ENCODE peak calls at places on chromosomes 16 and 17, in seven cellular contexts. One of them, this sample, is unnamed.

GRCh38 chr17:55458977-55459376 is 37.3 kb upstream of the MMD start:
- DNase-seq in testis: no peak
- DNase-seq in OCI-LY7: no peak
- DNase-seq in mucosa of descending colon: no peak
- DNase-seq in HepG2: no peak
- DNase-seq in CD8-positive, alpha-beta memory T cell: no peak
- DNase-seq in small intestine: no peak
- DNase-seq in this sample: no peak

GRCh38 chr17:48804936-48805411 is 12.1 kb downstream of the TTLL6 start:
- DNase-seq in HepG2: peak; percentile 63
- DNase-seq in small intestine: peak; percentile 76
- DNase-seq in OCI-LY7: peak; percentile 55
- DNase-seq in CD8-positive, alpha-beta memory T cell: peak; percentile 57
- DNase-seq in testis: peak; percentile 75
- DNase-seq in mucosa of descending colon: peak; percentile 83
- DNase-seq in this sample: peak; percentile 74

GRCh38 chr17:31412511-31412910 is 21.0 kb downstream of the RAB11FIP4 start:
- DNase-seq in CD8-positive, alpha-beta memory T cell: no peak
- DNase-seq in testis: no peak
- DNase-seq in OCI-LY7: no peak
- DNase-seq in mucosa of descending colon: no peak
- DNase-seq in HepG2: no peak
- DNase-seq in small intestine: no peak
- DNase-seq in this sample: peak; percentile 34

GRCh38 chr17:39564201-39564828 is 43.4 kb downstream of the NEUROD2 start:
- DNase-seq in mucosa of descending colon: no peak
- DNase-seq in OCI-LY7: no peak
- DNase-seq in HepG2: no peak
- DNase-seq in CD8-positive, alpha-beta memory T cell: no peak
- DNase-seq in small intestine: no peak
- DNase-seq in testis: no peak
- DNase-seq in this sample: no peak

GRCh38 chr16:5490499-5490898 is 392.9 kb upstream of the EEF2KMT start:
- DNase-seq in HepG2: peak; percentile 43
- DNase-seq in testis: peak; percentile 79
- DNase-seq in OCI-LY7: peak; percentile 21
- DNase-seq in mucosa of descending colon: peak; percentile 70
- DNase-seq in small intestine: peak; percentile 11
- DNase-seq in CD8-positive, alpha-beta memory T cell: no peak
- DNase-seq in this sample: no peak

GRCh38 chr17:73187203-73187769 is 5.6 kb upstream of the COG1 start:
- DNase-seq in HepG2: peak; percentile 98
- DNase-seq in OCI-LY7: no peak
- DNase-seq in mucosa of descending colon: peak; percentile 53
- DNase-seq in testis: no peak
- DNase-seq in CD8-positive, alpha-beta memory T cell: no peak
- DNase-seq in small intestine: peak; percentile 62
- DNase-seq in this sample: no peak

GRCh38 chr17:82106697-82107305 is 8.8 kb upstream of the FASN start:
- DNase-seq in mucosa of descending colon: no peak
- DNase-seq in small intestine: no peak
- DNase-seq in CD8-positive, alpha-beta memory T cell: no peak
- DNase-seq in testis: peak; percentile 52
- DNase-seq in OCI-LY7: no peak
- DNase-seq in HepG2: no peak
- DNase-seq in this sample: peak; percentile 61

GRCh38 chr17:7889166-7889584 is 586 bp downstream of the CHD3 start:
- DNase-seq in testis: peak; percentile 97
- DNase-seq in OCI-LY7: no peak
- DNase-seq in small intestine: peak; percentile 94
- DNase-seq in HepG2: peak; percentile 85
- DNase-seq in mucosa of descending colon: peak; percentile 95
- DNase-seq in CD8-positive, alpha-beta memory T cell: no peak
- DNase-seq in this sample: peak; percentile 99

GRCh38 chr16:58205276-58206036 is 7.5 kb upstream of the CSNK2A2 start:
- DNase-seq in CD8-positive, alpha-beta memory T cell: no peak
- DNase-seq in testis: no peak
- DNase-seq in OCI-LY7: no peak
- DNase-seq in HepG2: no peak
- DNase-seq in mucosa of descending colon: no peak
- DNase-seq in small intestine: no peak
- DNase-seq in this sample: no peak

DNA sequence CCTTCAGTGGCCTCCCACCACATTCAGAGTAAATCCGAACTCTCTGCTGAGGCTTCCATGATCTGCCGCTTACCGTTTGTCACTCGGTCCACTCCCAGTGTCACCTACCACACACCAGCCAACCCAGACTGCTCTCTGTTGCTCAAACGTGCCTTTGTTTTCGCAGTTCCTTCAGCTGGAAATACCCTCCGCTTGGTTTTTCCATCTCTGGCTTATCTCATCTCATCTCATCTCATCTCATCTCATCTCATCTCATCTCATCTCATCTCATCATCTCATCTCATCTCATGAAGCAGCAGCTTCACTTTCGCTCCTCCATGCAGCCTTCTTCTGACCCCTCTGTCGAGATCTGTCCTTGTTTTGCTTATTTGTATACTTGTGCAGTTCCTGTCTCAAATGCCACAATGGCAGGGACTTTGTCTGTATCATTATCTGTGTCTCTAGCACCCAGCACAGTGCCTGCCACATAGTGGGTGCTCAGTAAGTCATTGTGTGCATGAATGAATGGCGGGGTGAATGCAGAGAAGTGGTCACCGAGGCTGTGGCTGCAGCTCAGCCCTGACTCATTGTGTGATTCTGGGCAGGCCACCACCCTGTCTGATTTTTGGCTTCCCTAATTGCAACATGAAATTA is 3.8 kb upstream of the SNX20 start:
- DNase-seq in mucosa of descending colon: no peak
- DNase-seq in CD8-positive, alpha-beta memory T cell: no peak
- DNase-seq in small intestine: no peak
- DNase-seq in testis: no peak
- DNase-seq in HepG2: no peak
- DNase-seq in OCI-LY7: no peak
- DNase-seq in this sample: no peak
- H3K4me1 ChIP-seq in mucosa of descending colon: no peaks in the 10 kb centered on the region
- H3K4me1 ChIP-seq in CD8-positive, alpha-beta memory T cell: peaks cover 61% of the 10 kb centered on the region
- H3K4me1 ChIP-seq in small intestine: no peaks in the 10 kb centered on the region
- H3K4me1 ChIP-seq in testis: no peaks in the 10 kb centered on the region
- H3K4me1 ChIP-seq in HepG2: peaks cover 10% of the 10 kb centered on the region
- H3K4me1 ChIP-seq in OCI-LY7: peaks cover 19% of the 10 kb centered on the region
- H3K4me1 ChIP-seq in this sample: no peaks in the 10 kb centered on the region

GRCh38 chr16:85463672-85464071 is 149.4 kb upstream of the GSE1 start:
- DNase-seq in HepG2: no peak
- DNase-seq in CD8-positive, alpha-beta memory T cell: no peak
- DNase-seq in mucosa of descending colon: no peak
- DNase-seq in small intestine: no peak
- DNase-seq in OCI-LY7: no peak
- DNase-seq in testis: no peak
- DNase-seq in this sample: no peak
- H3K4me1 ChIP-seq in HepG2: peaks cover 61% of the 10 kb centered on the region
- H3K4me1 ChIP-seq in CD8-positive, alpha-beta memory T cell: peaks cover 10% of the 10 kb centered on the region
- H3K4me1 ChIP-seq in mucosa of descending colon: peaks cover 29% of the 10 kb centered on the region
- H3K4me1 ChIP-seq in small intestine: peaks cover 3% of the 10 kb centered on the region
- H3K4me1 ChIP-seq in OCI-LY7: peaks cover 9% of the 10 kb centered on the region
- H3K4me1 ChIP-seq in testis: peaks cover 71% of the 10 kb centered on the region
- H3K4me1 ChIP-seq in this sample: peaks cover 68% of the 10 kb centered on the region

DNA sequence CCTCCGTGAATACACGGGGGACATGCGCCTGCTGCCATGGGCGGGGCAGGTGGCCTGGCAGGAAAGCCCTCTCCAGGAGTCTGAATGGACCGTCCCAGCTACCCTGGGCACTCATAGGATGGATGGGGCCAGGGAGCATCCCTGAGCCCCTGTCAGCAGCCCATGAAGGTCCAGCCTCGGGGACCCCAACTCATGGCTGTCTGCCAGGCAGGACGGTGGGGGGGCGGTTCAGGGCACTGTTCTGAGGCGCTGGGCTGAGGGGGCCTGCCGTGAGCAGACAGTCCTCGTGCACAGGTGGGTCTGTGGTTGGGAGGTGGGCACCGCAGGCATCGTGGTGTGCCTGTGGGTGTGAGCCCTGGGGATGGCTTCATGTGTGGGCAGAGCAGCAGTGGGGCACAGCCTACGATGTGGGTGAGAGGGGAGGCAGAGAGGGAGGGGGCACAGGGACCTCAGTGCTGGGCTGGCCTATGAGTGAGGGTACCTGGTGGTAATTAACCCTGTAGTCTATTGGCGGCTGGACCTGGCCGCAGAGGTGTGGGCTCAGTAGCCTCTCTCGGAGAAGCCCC is 6.5 kb upstream of the PKMYT1 start:
- DNase-seq in HepG2: no peak
- DNase-seq in OCI-LY7: no peak
- DNase-seq in mucosa of descending colon: no peak
- DNase-seq in small intestine: no peak
- DNase-seq in testis: no peak
- DNase-seq in CD8-positive, alpha-beta memory T cell: no peak
- DNase-seq in this sample: no peak
- H3K4me1 ChIP-seq in HepG2: peaks cover 25% of the 10 kb centered on the region
- H3K4me1 ChIP-seq in OCI-LY7: peaks cover 24% of the 10 kb centered on the region
- H3K4me1 ChIP-seq in mucosa of descending colon: peaks cover 7% of the 10 kb centered on the region
- H3K4me1 ChIP-seq in small intestine: no peaks in the 10 kb centered on the region
- H3K4me1 ChIP-seq in testis: peaks cover 13% of the 10 kb centered on the region
- H3K4me1 ChIP-seq in CD8-positive, alpha-beta memory T cell: no peaks in the 10 kb centered on the region
- H3K4me1 ChIP-seq in this sample: peaks cover 12% of the 10 kb centered on the region

GRCh38 chr16:73912311-73912710 is 384.3 kb upstream of the PSMD7 start:
- DNase-seq in CD8-positive, alpha-beta memory T cell: no peak
- DNase-seq in OCI-LY7: no peak
- DNase-seq in small intestine: no peak
- DNase-seq in mucosa of descending colon: no peak
- DNase-seq in testis: no peak
- DNase-seq in HepG2: no peak
- DNase-seq in this sample: no peak

GRCh38 chr16:73921295-73921694 is 375.3 kb upstream of the PSMD7 start:
- DNase-seq in HepG2: no peak
- DNase-seq in testis: no peak
- DNase-seq in mucosa of descending colon: no peak
- DNase-seq in small intestine: no peak
- DNase-seq in CD8-positive, alpha-beta memory T cell: no peak
- DNase-seq in OCI-LY7: no peak
- DNase-seq in this sample: no peak

GRCh38 chr16:73912850-73913249 is 383.8 kb upstream of the PSMD7 start:
- DNase-seq in OCI-LY7: no peak
- DNase-seq in HepG2: no peak
- DNase-seq in testis: no peak
- DNase-seq in CD8-positive, alpha-beta memory T cell: no peak
- DNase-seq in small intestine: no peak
- DNase-seq in mucosa of descending colon: no peak
- DNase-seq in this sample: no peak

GRCh38 chr16:73916839-73917594 is 379.6 kb upstream of the PSMD7 start:
- DNase-seq in small intestine: no peak
- DNase-seq in mucosa of descending colon: no peak
- DNase-seq in testis: no peak
- DNase-seq in HepG2: no peak
- DNase-seq in CD8-positive, alpha-beta memory T cell: no peak
- DNase-seq in OCI-LY7: no peak
- DNase-seq in this sample: peak; percentile 73

DNA sequence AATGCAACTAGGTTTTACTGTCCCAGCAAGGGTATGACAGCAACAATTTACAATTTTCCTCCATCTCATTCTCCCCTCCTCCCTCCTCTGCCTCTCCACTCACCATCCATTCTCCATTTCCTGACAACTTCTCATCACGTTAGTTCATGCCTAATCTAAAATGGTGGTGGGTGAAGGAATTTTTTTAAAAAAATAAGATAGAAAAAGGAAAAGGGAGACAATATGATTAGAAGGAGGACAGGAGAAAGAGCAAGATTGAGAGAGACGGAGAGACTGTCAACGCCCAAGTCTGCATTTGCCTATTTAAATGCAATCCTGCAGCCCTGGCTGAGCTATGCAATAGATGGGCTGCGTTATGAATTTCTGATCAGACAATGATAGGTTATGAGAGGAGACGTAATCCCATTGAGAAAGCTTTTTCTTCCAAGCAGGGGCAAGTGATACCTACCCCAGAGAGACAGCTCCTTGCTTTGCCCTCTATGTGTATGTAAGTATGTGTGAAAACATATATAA is 380.6 kb upstream of the PSMD7 start:
- DNase-seq in OCI-LY7: no peak
- DNase-seq in testis: no peak
- DNase-seq in small intestine: no peak
- DNase-seq in mucosa of descending colon: no peak
- DNase-seq in CD8-positive, alpha-beta memory T cell: no peak
- DNase-seq in HepG2: no peak
- DNase-seq in this sample: no peak
- H3K4me1 ChIP-seq in OCI-LY7: no peaks in the 10 kb centered on the region
- H3K4me1 ChIP-seq in testis: no peaks in the 10 kb centered on the region
- H3K4me1 ChIP-seq in small intestine: no peaks in the 10 kb centered on the region
- H3K4me1 ChIP-seq in mucosa of descending colon: no peaks in the 10 kb centered on the region
- H3K4me1 ChIP-seq in CD8-positive, alpha-beta memory T cell: no peaks in the 10 kb centered on the region
- H3K4me1 ChIP-seq in HepG2: no peaks in the 10 kb centered on the region
- H3K4me1 ChIP-seq in this sample: no peaks in the 10 kb centered on the region

DNA sequence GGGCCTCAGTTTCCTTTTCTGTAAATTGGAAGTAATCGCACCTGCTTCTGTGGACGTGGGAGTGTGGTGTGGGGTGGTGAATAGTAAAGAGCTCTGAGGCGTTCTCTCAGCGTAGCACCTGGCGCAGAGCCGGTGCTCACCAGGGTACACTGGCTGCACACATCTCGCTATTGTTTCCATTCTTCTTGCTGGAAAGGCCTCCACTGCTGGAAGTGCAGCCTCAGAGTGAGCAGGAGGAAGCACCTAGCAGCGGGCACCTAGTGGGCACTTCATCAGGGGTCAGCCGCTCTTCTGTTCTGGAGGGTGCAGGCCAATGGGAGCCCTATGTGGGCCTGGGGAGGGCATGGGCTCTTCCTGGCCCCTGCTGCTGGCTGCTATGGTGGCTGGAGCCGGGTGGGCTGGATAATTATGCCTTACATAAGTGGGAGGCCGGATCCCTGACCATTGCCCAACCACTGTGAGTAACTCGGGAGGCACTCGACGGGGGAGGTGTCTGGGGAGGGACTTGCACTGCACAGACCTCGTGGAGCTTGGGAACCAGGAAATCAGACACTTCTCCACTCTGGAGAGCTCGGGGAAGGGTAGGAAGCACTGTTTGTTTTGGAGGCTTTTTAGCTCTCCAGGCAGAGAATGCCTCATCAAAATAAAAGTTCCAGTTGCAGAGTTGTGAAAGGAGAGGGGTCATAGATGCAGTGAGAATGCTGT is 1.7 kb downstream of the MAP2K3 start:
- DNase-seq in OCI-LY7: peak; percentile 58
- DNase-seq in small intestine: peak; percentile 95
- DNase-seq in mucosa of descending colon: peak; percentile 88
- DNase-seq in HepG2: peak; percentile 96
- DNase-seq in CD8-positive, alpha-beta memory T cell: no peak
- DNase-seq in testis: peak; percentile 87
- DNase-seq in this sample: peak; percentile 98
- H3K4me1 ChIP-seq in OCI-LY7: peaks cover 49% of the 10 kb centered on the region
- H3K4me1 ChIP-seq in small intestine: peaks cover 9% of the 10 kb centered on the region
- H3K4me1 ChIP-seq in mucosa of descending colon: peaks cover 39% of the 10 kb centered on the region
- H3K4me1 ChIP-seq in HepG2: peaks cover 42% of the 10 kb centered on the region
- H3K4me1 ChIP-seq in CD8-positive, alpha-beta memory T cell: peaks cover 46% of the 10 kb centered on the region
- H3K4me1 ChIP-seq in testis: peaks cover 40% of the 10 kb centered on the region
- H3K4me1 ChIP-seq in this sample: peaks cover 80% of the 10 kb centered on the region

DNA sequence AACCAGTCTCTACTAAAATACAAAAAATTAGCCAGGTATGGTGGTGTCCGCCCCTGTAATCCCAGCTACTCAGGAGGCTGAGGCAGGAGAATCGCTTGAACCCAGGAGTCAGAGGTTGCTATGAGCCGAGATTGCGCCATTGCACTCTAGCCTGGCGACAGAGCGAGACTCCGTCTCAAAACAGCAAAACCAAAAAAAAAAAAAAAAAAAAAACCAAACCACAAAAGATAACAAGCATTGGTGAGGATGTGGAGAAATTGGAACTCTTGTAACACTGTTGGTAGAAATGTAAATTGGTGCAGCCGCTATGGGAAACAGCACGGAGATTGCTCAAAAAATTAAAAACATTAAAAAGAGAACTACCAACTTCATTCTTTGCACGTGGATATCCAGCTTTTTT is 119.4 kb downstream of the OR1D5 start:
- DNase-seq in CD8-positive, alpha-beta memory T cell: no peak
- DNase-seq in mucosa of descending colon: no peak
- DNase-seq in small intestine: no peak
- DNase-seq in testis: no peak
- DNase-seq in HepG2: no peak
- DNase-seq in OCI-LY7: no peak
- DNase-seq in this sample: no peak
- H3K4me1 ChIP-seq in CD8-positive, alpha-beta memory T cell: peaks cover 22% of the 10 kb centered on the region
- H3K4me1 ChIP-seq in mucosa of descending colon: no peaks in the 10 kb centered on the region
- H3K4me1 ChIP-seq in small intestine: no peaks in the 10 kb centered on the region
- H3K4me1 ChIP-seq in testis: peaks cover 5% of the 10 kb centered on the region
- H3K4me1 ChIP-seq in HepG2: peaks cover 15% of the 10 kb centered on the region
- H3K4me1 ChIP-seq in OCI-LY7: peaks cover 14% of the 10 kb centered on the region
- H3K4me1 ChIP-seq in this sample: peaks cover 13% of the 10 kb centered on the region

This sample was measured in sigmoid colon.